ENCODE peak calls at places on chromosome 10, in seven cellular contexts. One of them, this sample, is unnamed.

GRCh38 chr10:112782176-112782907 is 167.7 kb upstream of the TCF7L2 start:
- DNase-seq in transverse colon: peak; percentile 49
- DNase-seq in IMR-90: no peak
- DNase-seq in body of pancreas: peak; percentile 35
- DNase-seq in ovary: peak; percentile 75
- DNase-seq in esophagus squamous epithelium: no peak
- DNase-seq in tibial nerve: no peak
- DNase-seq in this sample: peak; percentile 82

GRCh38 chr10:47027812-47028260 is 116.6 kb downstream of the PTPN20 start:
- DNase-seq in transverse colon: no peak
- DNase-seq in IMR-90: no peak
- DNase-seq in body of pancreas: peak; percentile 7
- DNase-seq in ovary: peak; percentile 2
- DNase-seq in esophagus squamous epithelium: no peak
- DNase-seq in tibial nerve: no peak
- DNase-seq in this sample: no peak

GRCh38 chr10:77832243-77832642 is 94.3 kb downstream of the DLG5 start:
- DNase-seq in transverse colon: no peak
- DNase-seq in IMR-90: no peak
- DNase-seq in body of pancreas: no peak
- DNase-seq in ovary: no peak
- DNase-seq in esophagus squamous epithelium: no peak
- DNase-seq in tibial nerve: no peak
- DNase-seq in this sample: no peak

GRCh38 chr10:32189400-32190084 is 133.3 kb upstream of the KIF5B start:
- DNase-seq in transverse colon: no peak
- DNase-seq in IMR-90: peak; percentile 35
- DNase-seq in body of pancreas: no peak
- DNase-seq in ovary: no peak
- DNase-seq in esophagus squamous epithelium: no peak
- DNase-seq in tibial nerve: no peak
- DNase-seq in this sample: no peak

GRCh38 chr10:127999291-127999690 is 92.4 kb downstream of the PTPRE start:
- DNase-seq in transverse colon: no peak
- DNase-seq in IMR-90: no peak
- DNase-seq in body of pancreas: no peak
- DNase-seq in ovary: no peak
- DNase-seq in esophagus squamous epithelium: no peak
- DNase-seq in tibial nerve: no peak
- DNase-seq in this sample: no peak

GRCh38 chr10:14605231-14605925 is 169.3 kb downstream of the FAM107B start:
- DNase-seq in transverse colon: no peak
- DNase-seq in IMR-90: peak; percentile 78
- DNase-seq in body of pancreas: no peak
- DNase-seq in ovary: no peak
- DNase-seq in esophagus squamous epithelium: no peak
- DNase-seq in tibial nerve: no peak
- DNase-seq in this sample: no peak

GRCh38 chr10:25493122-25493893 is 318.5 kb downstream of the GPR158 start:
- DNase-seq in transverse colon: no peak
- DNase-seq in IMR-90: peak; percentile 0
- DNase-seq in body of pancreas: no peak
- DNase-seq in ovary: no peak
- DNase-seq in esophagus squamous epithelium: no peak
- DNase-seq in tibial nerve: no peak
- DNase-seq in this sample: no peak

GRCh38 chr10:130970341-130971122 is 341.0 kb downstream of the TCERG1L start:
- DNase-seq in transverse colon: no peak
- DNase-seq in IMR-90: no peak
- DNase-seq in body of pancreas: no peak
- DNase-seq in ovary: no peak
- DNase-seq in esophagus squamous epithelium: no peak
- DNase-seq in tibial nerve: no peak
- DNase-seq in this sample: no peak

GRCh38 chr10:46558141-46558410 is 1.6 kb upstream of the GPRIN2 start:
- DNase-seq in transverse colon: no peak
- DNase-seq in IMR-90: no peak
- DNase-seq in body of pancreas: no peak
- DNase-seq in ovary: no peak
- DNase-seq in esophagus squamous epithelium: no peak
- DNase-seq in tibial nerve: no peak
- DNase-seq in this sample: no peak

GRCh38 chr10:24718031-24718855 is 5.4 kb downstream of the ARHGAP21 start:
- DNase-seq in transverse colon: no peak
- DNase-seq in IMR-90: peak; percentile 90
- DNase-seq in body of pancreas: no peak
- DNase-seq in ovary: no peak
- DNase-seq in esophagus squamous epithelium: no peak
- DNase-seq in tibial nerve: no peak
- DNase-seq in this sample: no peak

GRCh38 chr10:81040947-81041346 is 503.2 kb downstream of the SH2D4B start:
- DNase-seq in transverse colon: no peak
- DNase-seq in IMR-90: no peak
- DNase-seq in body of pancreas: no peak
- DNase-seq in ovary: no peak
- DNase-seq in esophagus squamous epithelium: no peak
- DNase-seq in tibial nerve: no peak
- DNase-seq in this sample: no peak

GRCh38 chr10:132011027-132011426 is 29.3 kb upstream of the BNIP3 start:
- DNase-seq in transverse colon: no peak
- DNase-seq in IMR-90: no peak
- DNase-seq in body of pancreas: peak; percentile 84
- DNase-seq in ovary: no peak
- DNase-seq in esophagus squamous epithelium: no peak
- DNase-seq in tibial nerve: no peak
- DNase-seq in this sample: no peak

GRCh38 chr10:66925896-66926719 is at the start of gene LRRTM3:
- DNase-seq in transverse colon: peak; percentile 34
- DNase-seq in IMR-90: peak; percentile 73
- DNase-seq in body of pancreas: peak; percentile 60
- DNase-seq in ovary: peak; percentile 48
- DNase-seq in esophagus squamous epithelium: no peak
- DNase-seq in tibial nerve: no peak
- DNase-seq in this sample: peak; percentile 14

GRCh38 chr10:95482501-95483248 is 78.5 kb downstream of the SORBS1 start:
- DNase-seq in transverse colon: no peak
- DNase-seq in IMR-90: no peak
- DNase-seq in body of pancreas: no peak
- DNase-seq in ovary: no peak
- DNase-seq in esophagus squamous epithelium: no peak
- DNase-seq in tibial nerve: no peak
- DNase-seq in this sample: no peak

GRCh38 chr10:18224626-18225445 is 84.6 kb downstream of the CACNB2 start:
- DNase-seq in transverse colon: peak; percentile 31
- DNase-seq in IMR-90: no peak
- DNase-seq in body of pancreas: no peak
- DNase-seq in ovary: peak; percentile 70
- DNase-seq in esophagus squamous epithelium: no peak
- DNase-seq in tibial nerve: no peak
- DNase-seq in this sample: peak; percentile 55

GRCh38 chr10:42941790-42942189 is 135.1 kb upstream of the RET start:
- DNase-seq in transverse colon: no peak
- DNase-seq in IMR-90: no peak
- DNase-seq in body of pancreas: no peak
- DNase-seq in ovary: no peak
- DNase-seq in esophagus squamous epithelium: no peak
- DNase-seq in tibial nerve: no peak
- DNase-seq in this sample: no peak

GRCh38 chr10:132457328-132458070 is 60.5 kb downstream of the PWWP2B start:
- DNase-seq in transverse colon: no peak
- DNase-seq in IMR-90: no peak
- DNase-seq in body of pancreas: peak; percentile 11
- DNase-seq in ovary: peak; percentile 12
- DNase-seq in esophagus squamous epithelium: no peak
- DNase-seq in tibial nerve: no peak
- DNase-seq in this sample: no peak

GRCh38 chr10:12540341-12540781 is 191.0 kb downstream of the CAMK1D start:
- DNase-seq in transverse colon: no peak
- DNase-seq in IMR-90: peak; percentile 38
- DNase-seq in body of pancreas: no peak
- DNase-seq in ovary: no peak
- DNase-seq in esophagus squamous epithelium: no peak
- DNase-seq in tibial nerve: no peak
- DNase-seq in this sample: no peak

GRCh38 chr10:93287775-93288174 is 194.4 kb downstream of the MYOF start:
- DNase-seq in transverse colon: no peak
- DNase-seq in IMR-90: no peak
- DNase-seq in body of pancreas: no peak
- DNase-seq in ovary: no peak
- DNase-seq in esophagus squamous epithelium: no peak
- DNase-seq in tibial nerve: no peak
- DNase-seq in this sample: no peak

GRCh38 chr10:63431962-63432797 is 33.6 kb downstream of the JMJD1C start:
- DNase-seq in transverse colon: no peak
- DNase-seq in IMR-90: peak; percentile 14
- DNase-seq in body of pancreas: no peak
- DNase-seq in ovary: no peak
- DNase-seq in esophagus squamous epithelium: no peak
- DNase-seq in tibial nerve: no peak
- DNase-seq in this sample: no peak

GRCh38 chr10:28327494-28327886 is 24.6 kb upstream of the MPP7 start:
- DNase-seq in transverse colon: no peak
- DNase-seq in IMR-90: peak; percentile 65
- DNase-seq in body of pancreas: no peak
- DNase-seq in ovary: no peak
- DNase-seq in esophagus squamous epithelium: no peak
- DNase-seq in tibial nerve: no peak
- DNase-seq in this sample: no peak

GRCh38 chr10:75211007-75211735 is 575 bp downstream of the VDAC2 start:
- DNase-seq in transverse colon: peak; percentile 64
- DNase-seq in IMR-90: peak; percentile 57
- DNase-seq in body of pancreas: no peak
- DNase-seq in ovary: no peak
- DNase-seq in esophagus squamous epithelium: no peak
- DNase-seq in tibial nerve: no peak
- DNase-seq in this sample: no peak

GRCh38 chr10:94405406-94405805 is 3.1 kb downstream of the TBC1D12 start:
- DNase-seq in transverse colon: no peak
- DNase-seq in IMR-90: no peak
- DNase-seq in body of pancreas: no peak
- DNase-seq in ovary: no peak
- DNase-seq in esophagus squamous epithelium: no peak
- DNase-seq in tibial nerve: no peak
- DNase-seq in this sample: no peak

GRCh38 chr10:94398762-94399161 is 3.6 kb upstream of the TBC1D12 start:
- DNase-seq in transverse colon: no peak
- DNase-seq in IMR-90: no peak
- DNase-seq in body of pancreas: no peak
- DNase-seq in ovary: no peak
- DNase-seq in esophagus squamous epithelium: no peak
- DNase-seq in tibial nerve: no peak
- DNase-seq in this sample: no peak

GRCh38 chr10:94403823-94404228 is 1.5 kb downstream of the TBC1D12 start:
- DNase-seq in transverse colon: no peak
- DNase-seq in IMR-90: no peak
- DNase-seq in body of pancreas: no peak
- DNase-seq in ovary: no peak
- DNase-seq in esophagus squamous epithelium: no peak
- DNase-seq in tibial nerve: no peak
- DNase-seq in this sample: no peak

GRCh38 chr10:94403034-94403822 is 887 bp downstream of the TBC1D12 start:
- DNase-seq in transverse colon: peak; percentile 79
- DNase-seq in IMR-90: peak; percentile 67
- DNase-seq in body of pancreas: peak; percentile 71
- DNase-seq in ovary: peak; percentile 20
- DNase-seq in esophagus squamous epithelium: peak; percentile 26
- DNase-seq in tibial nerve: peak; percentile 18
- DNase-seq in this sample: peak; percentile 26

GRCh38 chr10:94402204-94403033 is at the start of gene TBC1D12:
- DNase-seq in transverse colon: peak; percentile 96
- DNase-seq in IMR-90: peak; percentile 97
- DNase-seq in body of pancreas: peak; percentile 96
- DNase-seq in ovary: peak; percentile 92
- DNase-seq in esophagus squamous epithelium: peak; percentile 55
- DNase-seq in tibial nerve: peak; percentile 83
- DNase-seq in this sample: peak; percentile 95
- TF ChIP-seq POLR2A in transverse colon: peak; percentile 88
- TF ChIP-seq POLR2A in IMR-90: peak; percentile 56
- TF ChIP-seq POLR2A in body of pancreas: peak; percentile 88
- TF ChIP-seq POLR2A in ovary: peak; percentile 22
- TF ChIP-seq POLR2A in esophagus squamous epithelium: peak; percentile 71
- TF ChIP-seq POLR2A in tibial nerve: no peak
- TF ChIP-seq POLR2A in this sample: peak; percentile 64

DNA sequence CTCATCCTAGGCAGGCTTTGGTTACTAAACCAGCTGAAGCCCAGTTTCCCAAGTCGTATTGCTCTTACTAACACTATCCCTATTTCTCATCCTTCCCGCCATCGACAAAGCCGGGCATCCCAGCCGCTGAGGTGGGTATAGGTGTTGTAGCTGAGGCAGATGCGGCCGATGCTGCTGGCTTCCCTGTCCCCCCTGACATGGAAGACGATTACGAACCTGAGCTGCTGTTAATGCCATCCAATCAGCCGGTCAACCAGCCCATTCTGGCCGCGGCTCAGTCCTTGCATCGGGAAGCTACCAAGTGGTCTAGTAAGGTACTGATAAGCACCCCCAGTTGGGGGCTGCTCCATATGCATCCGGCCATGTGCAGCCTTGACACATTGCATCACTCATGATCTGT is 38.8 kb downstream of the AP3M1 start:
- DNase-seq in transverse colon: no peak
- DNase-seq in IMR-90: no peak
- DNase-seq in body of pancreas: no peak
- DNase-seq in ovary: no peak
- DNase-seq in esophagus squamous epithelium: no peak
- DNase-seq in tibial nerve: no peak
- DNase-seq in this sample: no peak
- H3K36me3 ChIP-seq in transverse colon: peaks cover 81% of the 10 kb centered on the region
- H3K36me3 ChIP-seq in IMR-90: peaks cover 80% of the 10 kb centered on the region
- H3K36me3 ChIP-seq in body of pancreas: peaks cover 37% of the 10 kb centered on the region
- H3K36me3 ChIP-seq in ovary: no peaks in the 10 kb centered on the region
- H3K36me3 ChIP-seq in esophagus squamous epithelium: peaks cover 34% of the 10 kb centered on the region
- H3K36me3 ChIP-seq in tibial nerve: peaks cover 16% of the 10 kb centered on the region
- H3K36me3 ChIP-seq in this sample: no peaks in the 10 kb centered on the region

GRCh38 chr10:44911081-44911540 is at the start of gene TMEM72:
- DNase-seq in transverse colon: peak; percentile 75
- DNase-seq in IMR-90: no peak
- DNase-seq in body of pancreas: peak; percentile 93
- DNase-seq in ovary: no peak
- DNase-seq in esophagus squamous epithelium: no peak
- DNase-seq in tibial nerve: no peak
- DNase-seq in this sample: no peak
- H3K27me3 ChIP-seq in transverse colon: no peaks in the 10 kb centered on the region
- H3K27me3 ChIP-seq in IMR-90: peaks cover 44% of the 10 kb centered on the region
- H3K27me3 ChIP-seq in body of pancreas: no peaks in the 10 kb centered on the region
- H3K27me3 ChIP-seq in ovary: no peaks in the 10 kb centered on the region
- H3K27me3 ChIP-seq in esophagus squamous epithelium: no peaks in the 10 kb centered on the region
- H3K27me3 ChIP-seq in tibial nerve: no peaks in the 10 kb centered on the region
- H3K27me3 ChIP-seq in this sample: no peaks in the 10 kb centered on the region

DNA sequence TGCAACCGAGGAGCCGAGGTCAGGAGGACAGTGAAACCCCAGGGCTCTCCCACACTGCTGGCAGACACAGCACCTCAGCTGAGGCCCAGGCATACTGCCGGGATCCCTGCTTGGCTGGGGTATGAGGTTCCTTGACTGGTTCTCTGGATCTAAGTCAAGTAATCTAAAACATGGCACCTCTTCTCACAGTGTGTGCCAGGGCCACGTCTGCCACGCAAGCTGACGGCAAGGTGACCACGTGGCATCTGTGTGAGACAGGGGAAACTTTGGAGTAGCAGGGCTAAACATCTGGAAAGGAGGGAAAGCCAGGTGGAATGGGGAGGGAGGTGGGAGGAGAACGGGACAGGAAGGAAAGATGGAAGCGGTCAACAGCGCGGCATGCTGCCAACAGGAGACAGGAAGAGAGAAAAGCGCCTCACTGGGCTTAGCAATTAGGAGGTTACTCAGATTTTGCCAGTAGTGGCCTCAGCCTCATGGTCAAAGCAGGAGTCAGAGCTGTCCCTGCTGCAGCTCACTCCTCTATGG is 103.7 kb downstream of the CXCL12 start:
- DNase-seq in transverse colon: no peak
- DNase-seq in IMR-90: no peak
- DNase-seq in body of pancreas: no peak
- DNase-seq in ovary: no peak
- DNase-seq in esophagus squamous epithelium: no peak
- DNase-seq in tibial nerve: peak; percentile 45
- DNase-seq in this sample: peak; percentile 85
- TF ChIP-seq POLR2A in transverse colon: no peak
- TF ChIP-seq POLR2A in IMR-90: no peak
- TF ChIP-seq POLR2A in body of pancreas: no peak
- TF ChIP-seq POLR2A in ovary: no peak
- TF ChIP-seq POLR2A in esophagus squamous epithelium: no peak
- TF ChIP-seq POLR2A in tibial nerve: no peak
- TF ChIP-seq POLR2A in this sample: no peak